ENCODE peak calls at places on chromosomes 16 and 17, in six cellular contexts. K, D, F, O, V and L are unnamed samples.

GRCh38 chr17:58331815-58332719 is 3.5 kb upstream of the TSPOAP1 start:
- DNase-seq in F (no peak), O (no peak), D (no peak), V (no peak), K (no peak), L (no peak)

GRCh38 chr17:82333279-82334171 is at the start of gene SECTM1:
- DNase-seq in D (peak), V (no peak), F (no peak), K (peak), O (no peak), L (peak)

GRCh38 chr17:40303706-40304450 is 5.1 kb upstream of the RARA start:
- DNase-seq in V (peak), O (no peak), D (no peak), F (no peak), K (peak), L (no peak)

GRCh38 chr16:69443809-69444611 is 19.6 kb downstream of the CYB5B start:
- DNase-seq in D (no peak), K (no peak), O (no peak), F (no peak), V (no peak), L (peak)

GRCh38 chr16:30691907-30692306 is 7.1 kb upstream of the SRCAP start:
- DNase-seq in D (no peak), F (no peak), V (no peak), K (no peak), O (no peak), L (no peak)

GRCh38 chr16:81940781-81941560 is 70.3 kb downstream of the SDR42E1 start:
- DNase-seq in F (peak), K (peak), O (no peak), D (no peak), V (peak), L (peak)

GRCh38 chr17:76077582-76078110 is 1.3 kb upstream of the ZACN start:
- DNase-seq in K (no peak), V (no peak), O (no peak), F (no peak), D (no peak), L (no peak)

GRCh38 chr17:33142703-33143299 is 150.3 kb downstream of the ASIC2 start:
- DNase-seq in K (no peak), O (no peak), F (peak), V (no peak), D (peak), L (peak)

GRCh38 chr17:51119415-51120356 is 982 bp downstream of the SPAG9 start:
- DNase-seq in O (no peak), K (no peak), V (peak), F (peak), D (peak), L (peak)

GRCh38 chr16:64450170-64450569 is 671.7 kb downstream of the CDH11 start:
- DNase-seq in K (no peak), D (no peak), O (no peak), F (no peak), V (no peak), L (no peak)